ENCODE peak calls at places on chromosomes 1 and 21, in six cellular contexts. One of them, this sample, is unnamed.

GRCh38 chr1:107263291-107263790 is 122.5 kb downstream of the NTNG1 start:
- DNase-seq in GM12891: no peak
- DNase-seq in H1: no peak
- DNase-seq in GM12878: no peak
- DNase-seq in K562: no peak
- DNase-seq in HepG2: no peak
- DNase-seq in this sample: no peak

GRCh38 chr1:17877896-17878295 is 122.8 kb downstream of the ACTL8 start:
- DNase-seq in GM12891: no peak
- DNase-seq in H1: no peak
- DNase-seq in GM12878: no peak
- DNase-seq in K562: no peak
- DNase-seq in HepG2: no peak
- DNase-seq in this sample: no peak

GRCh38 chr1:39576016-39576657 is 453 bp downstream of the PABPC4 start:
- DNase-seq in GM12891: peak
- DNase-seq in H1: no peak
- DNase-seq in GM12878: no peak
- DNase-seq in K562: peak
- DNase-seq in HepG2: no peak
- DNase-seq in this sample: peak

GRCh38 chr1:224632921-224633321 is 16.8 kb downstream of the CNIH3 start:
- DNase-seq in GM12891: no peak
- DNase-seq in H1: no peak
- DNase-seq in GM12878: no peak
- DNase-seq in K562: no peak
- DNase-seq in HepG2: no peak
- DNase-seq in this sample: no peak

GRCh38 chr1:44447051-44447806 is 42.2 kb downstream of the RNF220 start:
- DNase-seq in GM12891: no peak
- DNase-seq in H1: no peak
- DNase-seq in GM12878: no peak
- DNase-seq in K562: no peak
- DNase-seq in HepG2: no peak
- DNase-seq in this sample: no peak

GRCh38 chr1:18922848-18923475 is 20.6 kb upstream of the ALDH4A1 start:
- DNase-seq in GM12891: no peak
- DNase-seq in H1: no peak
- DNase-seq in GM12878: no peak
- DNase-seq in K562: no peak
- DNase-seq in HepG2: no peak
- DNase-seq in this sample: no peak

GRCh38 chr1:109425902-109426277 is 358 bp downstream of the PSMA5 start:
- DNase-seq in GM12891: no peak
- DNase-seq in H1: no peak
- DNase-seq in GM12878: no peak
- DNase-seq in K562: no peak
- DNase-seq in HepG2: peak
- DNase-seq in this sample: peak

GRCh38 chr1:203519896-203520295 is 25.9 kb downstream of the OPTC start:
- DNase-seq in GM12891: no peak
- DNase-seq in H1: no peak
- DNase-seq in GM12878: no peak
- DNase-seq in K562: no peak
- DNase-seq in HepG2: no peak
- DNase-seq in this sample: no peak

GRCh38 chr1:226406401-226406881 is 1.5 kb downstream of the PARP1 start:
- DNase-seq in GM12891: no peak
- DNase-seq in H1: no peak
- DNase-seq in GM12878: no peak
- DNase-seq in K562: no peak
- DNase-seq in HepG2: peak
- DNase-seq in this sample: no peak

GRCh38 chr1:224430511-224431113 is 4.0 kb downstream of the WDR26 start:
- DNase-seq in GM12891: no peak
- DNase-seq in H1: no peak
- DNase-seq in GM12878: no peak
- DNase-seq in K562: peak
- DNase-seq in HepG2: peak
- DNase-seq in this sample: peak

GRCh38 chr1:205240569-205240968 is 12.8 kb downstream of the TMCC2 start:
- DNase-seq in GM12891: no peak
- DNase-seq in H1: no peak
- DNase-seq in GM12878: no peak
- DNase-seq in K562: no peak
- DNase-seq in HepG2: no peak
- DNase-seq in this sample: no peak

GRCh38 chr1:5586629-5587028 is 405.6 kb downstream of the NPHP4 start:
- DNase-seq in GM12891: no peak
- DNase-seq in H1: no peak
- DNase-seq in GM12878: no peak
- DNase-seq in K562: no peak
- DNase-seq in HepG2: no peak
- DNase-seq in this sample: no peak

GRCh38 chr1:17948594-17948993 is 159.0 kb upstream of the IGSF21 start:
- DNase-seq in GM12891: no peak
- DNase-seq in H1: no peak
- DNase-seq in GM12878: no peak
- DNase-seq in K562: no peak
- DNase-seq in HepG2: no peak
- DNase-seq in this sample: no peak

GRCh38 chr1:53207726-53208125 is 11.1 kb downstream of the CPT2 start:
- DNase-seq in GM12891: no peak
- DNase-seq in H1: no peak
- DNase-seq in GM12878: no peak
- DNase-seq in K562: no peak
- DNase-seq in HepG2: no peak
- DNase-seq in this sample: no peak

GRCh38 chr1:97013904-97014303 is 292.3 kb downstream of the PTBP2 start:
- DNase-seq in GM12891: no peak
- DNase-seq in H1: no peak
- DNase-seq in GM12878: no peak
- DNase-seq in K562: no peak
- DNase-seq in HepG2: no peak
- DNase-seq in this sample: no peak

GRCh38 chr1:47824721-47825120 is 172.5 kb downstream of the TRABD2B start:
- DNase-seq in GM12891: no peak
- DNase-seq in H1: no peak
- DNase-seq in GM12878: no peak
- DNase-seq in K562: no peak
- DNase-seq in HepG2: no peak
- DNase-seq in this sample: no peak

GRCh38 chr1:179287946-179288345 is 5.7 kb upstream of the SOAT1 start:
- DNase-seq in GM12891: no peak
- DNase-seq in H1: no peak
- DNase-seq in GM12878: no peak
- DNase-seq in K562: no peak
- DNase-seq in HepG2: no peak
- DNase-seq in this sample: no peak

GRCh38 chr1:170536924-170537551 is 5.1 kb downstream of the GORAB start:
- DNase-seq in GM12891: no peak
- DNase-seq in H1: no peak
- DNase-seq in GM12878: no peak
- DNase-seq in K562: no peak
- DNase-seq in HepG2: no peak
- DNase-seq in this sample: no peak

GRCh38 chr21:36538761-36539160 is 58.8 kb upstream of the CLDN14 start:
- DNase-seq in GM12891: no peak
- DNase-seq in H1: no peak
- DNase-seq in GM12878: no peak
- DNase-seq in K562: no peak
- DNase-seq in HepG2: no peak
- DNase-seq in this sample: no peak

GRCh38 chr1:14300991-14301703 is 297.3 kb upstream of the KAZN start:
- DNase-seq in GM12891: no peak
- DNase-seq in H1: no peak
- DNase-seq in GM12878: no peak
- DNase-seq in K562: no peak
- DNase-seq in HepG2: no peak
- DNase-seq in this sample: no peak

GRCh38 chr1:171743014-171743870 is 1.4 kb upstream of the VAMP4 start:
- DNase-seq in GM12891: no peak
- DNase-seq in H1: no peak
- DNase-seq in GM12878: no peak
- DNase-seq in K562: no peak
- DNase-seq in HepG2: no peak
- DNase-seq in this sample: no peak

DNA sequence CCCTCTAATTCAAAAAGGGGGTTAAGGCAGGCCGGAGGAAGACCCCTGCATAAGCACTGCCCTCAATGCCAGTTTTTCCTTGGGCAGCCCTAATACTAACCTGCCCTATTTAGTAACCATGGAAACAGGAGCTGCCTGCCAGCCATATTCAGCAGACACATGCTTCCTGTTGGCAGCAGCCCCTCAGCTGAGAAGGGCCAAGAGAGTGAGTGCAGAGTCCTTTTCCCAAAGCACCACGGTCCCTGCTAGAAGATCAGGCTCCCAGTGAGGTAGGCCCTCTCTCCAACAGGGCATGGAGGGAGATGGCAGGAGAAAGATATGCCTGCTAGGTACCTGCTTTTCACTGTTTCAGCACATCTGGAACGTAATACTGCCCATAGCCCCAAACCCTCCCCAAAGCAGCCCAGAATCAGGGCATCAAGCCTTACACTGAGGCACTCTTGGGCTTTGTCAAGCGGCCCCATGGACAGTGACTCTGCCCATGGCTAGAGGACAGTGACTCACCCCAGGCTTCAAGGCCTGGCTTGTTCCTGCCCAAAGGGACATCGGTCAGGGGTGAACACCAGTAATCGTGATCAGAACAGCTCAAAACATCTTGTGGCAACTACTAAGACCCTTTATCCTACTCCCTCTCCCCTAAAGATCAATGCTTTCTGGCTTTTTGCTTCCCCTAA is 64.5 kb downstream of the BCAR3 start:
- DNase-seq in GM12891: no peak
- DNase-seq in H1: no peak
- DNase-seq in GM12878: no peak
- DNase-seq in K562: no peak
- DNase-seq in HepG2: peak
- DNase-seq in this sample: no peak
- TF ChIP-seq POLR2A in GM12891: no peak
- TF ChIP-seq POLR2A in H1: no peak
- TF ChIP-seq POLR2A in GM12878: no peak
- TF ChIP-seq POLR2A in K562: no peak
- TF ChIP-seq POLR2A in HepG2: no peak
- TF ChIP-seq POLR2A in this sample: no peak

GRCh38 chr1:201639391-201639790 is 100.5 kb downstream of the NAV1 start:
- DNase-seq in GM12891: no peak
- DNase-seq in H1: no peak
- DNase-seq in GM12878: no peak
- DNase-seq in K562: no peak
- DNase-seq in HepG2: no peak
- DNase-seq in this sample: no peak

GRCh38 chr1:201641524-201642253 is 102.8 kb downstream of the NAV1 start:
- DNase-seq in GM12891: no peak
- DNase-seq in H1: no peak
- DNase-seq in GM12878: no peak
- DNase-seq in K562: no peak
- DNase-seq in HepG2: no peak
- DNase-seq in this sample: no peak

GRCh38 chr1:201639826-201640225 is 100.9 kb downstream of the NAV1 start:
- DNase-seq in GM12891: no peak
- DNase-seq in H1: no peak
- DNase-seq in GM12878: no peak
- DNase-seq in K562: no peak
- DNase-seq in HepG2: no peak
- DNase-seq in this sample: no peak

GRCh38 chr1:201637282-201638076 is 98.6 kb downstream of the NAV1 start:
- DNase-seq in GM12891: no peak
- DNase-seq in H1: no peak
- DNase-seq in GM12878: no peak
- DNase-seq in K562: peak
- DNase-seq in HepG2: no peak
- DNase-seq in this sample: no peak

DNA sequence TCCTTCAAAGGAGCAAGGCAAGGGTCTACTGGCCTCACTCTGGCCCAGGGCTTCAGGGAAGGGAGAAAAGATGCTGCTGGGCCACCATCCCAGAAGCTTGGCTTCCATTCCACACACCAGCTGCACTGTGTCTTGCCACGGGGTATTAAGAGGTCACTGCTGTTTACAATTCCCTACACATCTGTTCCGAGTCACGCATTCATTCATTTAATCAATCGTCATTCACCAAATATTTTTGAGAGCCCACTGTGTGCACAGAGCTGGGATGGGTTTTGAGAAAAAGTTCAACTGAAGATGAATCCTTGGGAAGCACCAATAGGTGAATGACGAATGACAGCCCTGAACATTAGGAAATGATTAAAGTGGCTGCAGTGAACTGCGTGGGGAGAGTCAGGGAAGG is 101.7 kb downstream of the NAV1 start:
- DNase-seq in GM12891: no peak
- DNase-seq in H1: no peak
- DNase-seq in GM12878: no peak
- DNase-seq in K562: no peak
- DNase-seq in HepG2: no peak
- DNase-seq in this sample: no peak
- TF ChIP-seq TAF1 in GM12891: no peak
- TF ChIP-seq TAF1 in H1: no peak
- TF ChIP-seq TAF1 in GM12878: no peak
- TF ChIP-seq TAF1 in K562: no peak
- TF ChIP-seq TAF1 in HepG2: no peak
- TF ChIP-seq TAF1 in this sample: no peak

DNA sequence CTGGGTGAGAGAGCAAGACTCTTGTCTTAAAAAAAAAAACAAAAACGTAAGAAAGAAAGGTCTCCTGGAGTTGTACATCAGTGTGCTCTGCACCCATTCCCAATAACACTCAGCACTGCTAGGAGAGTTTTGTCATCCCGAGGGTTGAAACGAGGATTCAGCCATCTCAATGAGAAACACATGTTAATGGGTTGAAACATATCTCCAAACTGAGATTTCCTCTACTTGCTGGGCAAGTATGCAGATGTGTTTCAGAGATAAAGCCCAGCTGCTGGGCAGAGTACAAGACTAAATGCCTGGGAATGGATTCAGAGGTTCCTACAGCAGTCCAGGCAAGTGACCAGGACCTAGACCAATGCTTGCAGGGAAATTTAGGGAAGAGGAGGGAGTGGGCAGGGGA is 2.6 kb upstream of the MFN2 start:
- DNase-seq in GM12891: no peak
- DNase-seq in H1: no peak
- DNase-seq in GM12878: no peak
- DNase-seq in K562: no peak
- DNase-seq in HepG2: no peak
- DNase-seq in this sample: no peak
- TF ChIP-seq POLR2AphosphoS5 in GM12891: no peak
- TF ChIP-seq POLR2AphosphoS5 in H1: no peak
- TF ChIP-seq POLR2AphosphoS5 in GM12878: no peak
- TF ChIP-seq POLR2AphosphoS5 in K562: no peak
- TF ChIP-seq POLR2AphosphoS5 in HepG2: no peak
- TF ChIP-seq POLR2AphosphoS5 in this sample: no peak

DNA sequence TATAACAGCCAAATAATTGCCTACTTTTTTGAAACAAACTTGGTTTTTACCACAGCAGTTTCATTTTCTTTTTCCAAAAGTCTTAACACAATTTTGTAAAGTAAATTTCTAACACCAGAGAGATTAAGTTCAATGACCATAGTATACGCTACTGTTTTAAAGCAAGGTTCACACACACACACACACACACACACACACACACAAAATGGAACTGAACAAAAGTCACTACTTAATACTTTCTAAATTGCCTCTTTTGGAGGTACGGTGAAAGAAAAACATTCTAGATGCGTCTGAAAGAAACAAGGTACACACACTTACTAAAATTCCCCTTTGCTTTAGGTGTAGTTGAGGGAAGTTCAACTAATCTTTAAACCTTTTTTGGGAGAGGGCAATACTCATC is 30.1 kb downstream of the C21orf91 start:
- DNase-seq in GM12891: no peak
- DNase-seq in H1: no peak
- DNase-seq in GM12878: no peak
- DNase-seq in K562: no peak
- DNase-seq in HepG2: no peak
- DNase-seq in this sample: no peak
- TF ChIP-seq POLR2A in GM12891: no peak
- TF ChIP-seq POLR2A in H1: no peak
- TF ChIP-seq POLR2A in GM12878: no peak
- TF ChIP-seq POLR2A in K562: no peak
- TF ChIP-seq POLR2A in HepG2: no peak
- TF ChIP-seq POLR2A in this sample: no peak